ENCODE peak calls at places on chromosomes 11 and 22, in eight cellular contexts. S is SJSA1, U is brain microvascular endothelial cell, A is GM12878, R is GM23338, J is cardiac fibroblast, V is hepatocyte, T is fibroblast of lung. K is an unnamed sample.

GRCh38 chr11:68583047-68583446 is 101.3 kb upstream of the GAL start:
- DNase-seq in S (peak; percentile 29), U (peak; percentile 42), A (no peak), R (no peak), J (peak; percentile 33), V (no peak), T (peak; percentile 57), K (no peak)

GRCh38 chr22:36238348-36239149 is 778 bp downstream of the APOL2 start:
- DNase-seq in S (peak; percentile 47), U (no peak), A (no peak), R (no peak), J (peak; percentile 26), V (peak; percentile 37), T (peak; percentile 30), K (no peak)

GRCh38 chr11:14331476-14332136 is 27.4 kb downstream of the RRAS2 start:
- DNase-seq in S (no peak), U (no peak), A (no peak), R (no peak), J (no peak), V (no peak), T (no peak), K (no peak)

GRCh38 chr11:99739464-99740089 is 718.8 kb downstream of the CNTN5 start:
- DNase-seq in S (peak; percentile 2), U (peak; percentile 47), A (no peak), R (peak; percentile 79), J (peak; percentile 70), V (peak; percentile 56), T (peak; percentile 64), K (no peak)

GRCh38 chr11:95892892-95893570 is 30.9 kb downstream of the MTMR2 start:
- DNase-seq in S (no peak), U (no peak), A (no peak), R (no peak), J (no peak), V (peak; percentile 14), T (no peak), K (no peak)

GRCh38 chr22:32564170-32565001 is 89.8 kb downstream of the FBXO7 start:
- DNase-seq in S (peak; percentile 61), U (peak; percentile 61), A (no peak), R (no peak), J (peak; percentile 48), V (no peak), T (peak; percentile 39), K (no peak)

GRCh38 chr11:57493507-57494503 is 21.7 kb downstream of the SLC43A1 start:
- DNase-seq in S (peak; percentile 30), U (no peak), A (no peak), R (peak; percentile 97), J (peak; percentile 50), V (peak; percentile 87), T (no peak), K (no peak)

GRCh38 chr11:73359341-73359740 is 16.9 kb upstream of the RELT start:
- DNase-seq in S (no peak), U (peak; percentile 59), A (no peak), R (no peak), J (peak; percentile 51), V (no peak), T (no peak), K (peak; percentile 25)

GRCh38 chr11:112085822-112086421 is 634 bp downstream of the TIMM8B start:
- DNase-seq in S (no peak), U (peak; percentile 29), A (no peak), R (peak; percentile 43), J (peak; percentile 32), V (peak; percentile 27), T (peak; percentile 36), K (no peak)

GRCh38 chr11:45974806-45975205 is 52.4 kb downstream of the LARGE2 start:
- DNase-seq in S (no peak), U (no peak), A (no peak), R (no peak), J (peak; percentile 11), V (no peak), T (peak; percentile 47), K (no peak)

GRCh38 chr22:31343235-31344191 is 2.6 kb downstream of the PATZ1 start:
- DNase-seq in S (peak; percentile 16), U (no peak), A (no peak), R (peak; percentile 92), J (peak; percentile 39), V (peak; percentile 80), T (peak; percentile 22), K (no peak)

GRCh38 chr22:31340765-31341247 is 5.3 kb downstream of the PATZ1 start:
- DNase-seq in S (no peak), U (no peak), A (no peak), R (no peak), J (no peak), V (no peak), T (no peak), K (no peak)

GRCh38 chr22:31341386-31342088 is 4.6 kb downstream of the PATZ1 start:
- DNase-seq in S (no peak), U (no peak), A (no peak), R (no peak), J (no peak), V (peak; percentile 19), T (no peak), K (no peak)

GRCh38 chr22:31344369-31345330 is 1.5 kb downstream of the PATZ1 start:
- DNase-seq in S (no peak), U (peak; percentile 26), A (no peak), R (peak; percentile 25), J (peak; percentile 54), V (peak; percentile 58), T (peak; percentile 63), K (no peak)

DNA sequence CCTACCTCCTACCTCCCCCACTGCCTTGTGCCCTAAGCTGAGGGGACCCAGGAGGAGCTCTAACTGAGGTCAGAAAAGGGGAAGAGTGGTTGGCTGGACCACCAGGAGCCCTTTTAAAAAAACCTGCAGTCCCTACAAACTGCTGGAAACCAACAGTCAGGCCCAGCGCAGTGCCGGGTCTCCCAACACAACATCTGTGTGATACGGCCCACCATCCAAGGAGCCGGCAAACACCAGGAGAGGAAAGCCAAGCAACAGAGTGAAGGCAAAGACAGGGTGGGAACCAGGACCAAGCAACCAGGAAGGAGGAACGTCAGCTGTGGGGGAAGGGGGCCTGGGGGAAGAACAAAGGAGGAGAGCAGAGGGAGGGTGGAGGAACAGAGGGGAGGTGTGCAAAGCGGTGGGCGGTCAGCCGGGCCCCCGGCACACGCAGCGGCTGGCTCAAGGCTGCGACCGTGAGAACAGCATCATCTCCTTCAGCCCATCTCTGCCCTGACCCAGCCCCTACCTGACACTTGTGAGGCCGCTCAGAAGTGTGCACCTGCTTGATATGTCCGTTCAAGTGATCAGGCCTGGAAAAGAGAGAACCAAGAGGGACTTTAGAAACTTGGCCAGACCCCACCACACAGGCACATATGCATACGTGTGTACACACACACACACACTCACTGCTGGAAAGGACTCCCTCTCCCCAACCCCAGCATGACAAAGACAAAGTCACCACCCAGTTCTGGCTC is 3.6 kb downstream of the PATZ1 start:
- DNase-seq in S (no peak), U (no peak), A (no peak), R (peak; percentile 33), J (no peak), V (peak; percentile 25), T (no peak), K (no peak)
- H3K4me3 ChIP-seq in S (no peak overlapping the region), U (peak overlapping the region; percentile 9), A (peak overlapping the region; percentile 85), R (peak overlapping the region; percentile 95), J (no peak overlapping the region), V (peak overlapping the region; percentile 14), T (no peak overlapping the region), K (peak overlapping the region; percentile 19)

GRCh38 chr11:94544832-94545640 is 1.3 kb downstream of the FUT4 start:
- DNase-seq in S (no peak), U (no peak), A (no peak), R (peak; percentile 51), J (no peak), V (peak; percentile 64), T (no peak), K (no peak)
- H3K4me3 ChIP-seq in S (peak overlapping the region; percentile 68), U (peak overlapping the region; percentile 63), A (peak overlapping the region; percentile 80), R (peak overlapping the region; percentile 83), J (peak overlapping the region; percentile 57), V (peak overlapping the region; percentile 31), T (peak overlapping the region; percentile 49), K (peak overlapping the region; percentile 59)

DNA sequence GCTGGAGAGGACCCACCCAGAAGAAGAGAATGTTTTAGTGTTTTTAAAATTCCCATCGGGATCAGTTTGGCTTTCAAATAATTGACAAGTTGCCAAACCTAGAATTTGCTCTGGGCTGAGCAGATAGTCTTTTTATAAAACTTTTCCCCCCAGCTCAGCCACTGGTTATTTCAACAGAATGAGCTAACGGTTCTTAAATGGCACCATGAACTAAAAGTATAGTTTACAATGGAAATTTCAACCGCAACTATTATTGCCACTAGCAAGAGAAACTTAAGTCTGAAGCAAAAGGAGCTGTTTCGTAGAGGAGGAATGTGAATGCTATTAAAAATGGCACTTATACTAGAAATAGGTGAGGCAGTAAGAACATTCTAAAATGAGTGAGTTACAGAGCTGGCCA is 3.4 kb downstream of the DKK3 start:
- DNase-seq in S (no peak), U (no peak), A (no peak), R (no peak), J (no peak), V (no peak), T (no peak), K (no peak)
- H3K4me3 ChIP-seq in S (no peak overlapping the region), U (no peak overlapping the region), A (no peak overlapping the region), R (no peak overlapping the region), J (no peak overlapping the region), V (no peak overlapping the region), T (peak overlapping the region; percentile 33), K (no peak overlapping the region)

GRCh38 chr11:33158596-33158995 is 2.7 kb downstream of the CSTF3 start:
- DNase-seq in S (no peak), U (no peak), A (no peak), R (no peak), J (no peak), V (no peak), T (no peak), K (no peak)
- H3K4me3 ChIP-seq in S (no peak overlapping the region), U (no peak overlapping the region), A (peak overlapping the region; percentile 51), R (peak overlapping the region; percentile 88), J (no peak overlapping the region), V (peak overlapping the region; percentile 8), T (no peak overlapping the region), K (no peak overlapping the region)

K was measured in skeletal muscle cell.